ENCODE peak calls at places on chromosomes 4 and X, in six cellular contexts. One of them, this sample, is unnamed.

GRCh38 chr4:139665690-139666529 is at the start of gene MGST2:
- DNase-seq in glomerular endothelial cell: no peak
- DNase-seq in NCI-H510A treated with DMSO at 0.1 percent for 48 hours: peak; percentile 48
- DNase-seq in lung: peak; percentile 73
- DNase-seq in occipital lobe: peak; percentile 43
- DNase-seq in adrenal gland: peak; percentile 91
- DNase-seq in this sample: peak; percentile 91

GRCh38 chr4:176953021-176953420 is 160.3 kb upstream of the VEGFC start:
- DNase-seq in NCI-H510A treated with DMSO at 0.1 percent for 48 hours: no peak
- DNase-seq in lung: no peak
- DNase-seq in glomerular endothelial cell: no peak
- DNase-seq in adrenal gland: no peak
- DNase-seq in occipital lobe: no peak
- DNase-seq in this sample: no peak

GRCh38 chr4:145388043-145388442 is 93.6 kb upstream of the SMAD1 start:
- DNase-seq in occipital lobe: no peak
- DNase-seq in lung: no peak
- DNase-seq in glomerular endothelial cell: peak; percentile 68
- DNase-seq in adrenal gland: no peak
- DNase-seq in NCI-H510A treated with DMSO at 0.1 percent for 48 hours: no peak
- DNase-seq in this sample: no peak

GRCh38 chr4:67103001-67103737 is 442.1 kb downstream of the CENPC start:
- DNase-seq in glomerular endothelial cell: no peak
- DNase-seq in lung: no peak
- DNase-seq in NCI-H510A treated with DMSO at 0.1 percent for 48 hours: no peak
- DNase-seq in occipital lobe: no peak
- DNase-seq in adrenal gland: no peak
- DNase-seq in this sample: no peak

GRCh38 chr4:141124224-141124623 is 9.0 kb downstream of the RNF150 start:
- DNase-seq in NCI-H510A treated with DMSO at 0.1 percent for 48 hours: no peak
- DNase-seq in occipital lobe: no peak
- DNase-seq in glomerular endothelial cell: no peak
- DNase-seq in lung: no peak
- DNase-seq in adrenal gland: no peak
- DNase-seq in this sample: no peak

GRCh38 chrX:9048801-9049200 is 14.9 kb upstream of the FAM9B start:
- DNase-seq in NCI-H510A treated with DMSO at 0.1 percent for 48 hours: no peak
- DNase-seq in lung: no peak
- DNase-seq in glomerular endothelial cell: no peak
- DNase-seq in adrenal gland: no peak
- DNase-seq in occipital lobe: no peak
- DNase-seq in this sample: no peak

GRCh38 chrX:109390556-109390955 is 91.3 kb downstream of the GUCY2F start:
- DNase-seq in glomerular endothelial cell: no peak
- DNase-seq in occipital lobe: no peak
- DNase-seq in adrenal gland: no peak
- DNase-seq in NCI-H510A treated with DMSO at 0.1 percent for 48 hours: no peak
- DNase-seq in lung: no peak
- DNase-seq in this sample: no peak

GRCh38 chr4:145734576-145735329 is 54.8 kb downstream of the C4orf51 start:
- DNase-seq in adrenal gland: peak; percentile 90
- DNase-seq in occipital lobe: peak; percentile 5
- DNase-seq in NCI-H510A treated with DMSO at 0.1 percent for 48 hours: no peak
- DNase-seq in lung: peak; percentile 74
- DNase-seq in glomerular endothelial cell: peak; percentile 83
- DNase-seq in this sample: peak; percentile 84

GRCh38 chr4:15042529-15043167 is 40.4 kb downstream of the CPEB2 start:
- DNase-seq in occipital lobe: no peak
- DNase-seq in lung: no peak
- DNase-seq in NCI-H510A treated with DMSO at 0.1 percent for 48 hours: no peak
- DNase-seq in glomerular endothelial cell: peak; percentile 42
- DNase-seq in adrenal gland: no peak
- DNase-seq in this sample: no peak

GRCh38 chr4:166737430-166737829 is 496.9 kb downstream of the SPOCK3 start:
- DNase-seq in NCI-H510A treated with DMSO at 0.1 percent for 48 hours: no peak
- DNase-seq in occipital lobe: no peak
- DNase-seq in lung: no peak
- DNase-seq in glomerular endothelial cell: no peak
- DNase-seq in adrenal gland: no peak
- DNase-seq in this sample: no peak

GRCh38 chr4:128600996-128601857 is 208.3 kb upstream of the JADE1 start:
- DNase-seq in NCI-H510A treated with DMSO at 0.1 percent for 48 hours: peak; percentile 77
- DNase-seq in adrenal gland: peak; percentile 94
- DNase-seq in glomerular endothelial cell: peak; percentile 84
- DNase-seq in occipital lobe: peak; percentile 36
- DNase-seq in lung: peak; percentile 88
- DNase-seq in this sample: peak; percentile 65

GRCh38 chr4:72424006-72424405 is 145.0 kb downstream of the ADAMTS3 start:
- DNase-seq in occipital lobe: no peak
- DNase-seq in lung: no peak
- DNase-seq in NCI-H510A treated with DMSO at 0.1 percent for 48 hours: no peak
- DNase-seq in adrenal gland: no peak
- DNase-seq in glomerular endothelial cell: no peak
- DNase-seq in this sample: no peak

GRCh38 chr4:63049726-63050125 is 1359.5 kb downstream of the TECRL start:
- DNase-seq in occipital lobe: no peak
- DNase-seq in lung: no peak
- DNase-seq in glomerular endothelial cell: no peak
- DNase-seq in adrenal gland: no peak
- DNase-seq in NCI-H510A treated with DMSO at 0.1 percent for 48 hours: no peak
- DNase-seq in this sample: no peak

GRCh38 chr4:77073981-77074865 is 1.6 kb downstream of the CCNI start:
- DNase-seq in glomerular endothelial cell: no peak
- DNase-seq in occipital lobe: no peak
- DNase-seq in adrenal gland: no peak
- DNase-seq in lung: no peak
- DNase-seq in NCI-H510A treated with DMSO at 0.1 percent for 48 hours: no peak
- DNase-seq in this sample: no peak

GRCh38 chr4:155509619-155510018 is 132.9 kb upstream of the MAP9 start:
- DNase-seq in lung: no peak
- DNase-seq in adrenal gland: no peak
- DNase-seq in NCI-H510A treated with DMSO at 0.1 percent for 48 hours: no peak
- DNase-seq in glomerular endothelial cell: no peak
- DNase-seq in occipital lobe: no peak
- DNase-seq in this sample: no peak

This sample was measured in left cardiac atrium.